ENCODE peak calls at places on chromosomes 4 and X, in eight cellular contexts. F, Z, B, J, R, S, I and Y are unnamed samples.

GRCh38 chrX:10395179-10395578 is 225.2 kb downstream of the MID1 start:
- DNase-seq in R (no peak), S (no peak), J (no peak), Z (no peak), I (no peak), F (no peak), B (no peak), Y (no peak)

GRCh38 chr4:94463771-94464170 is 12.0 kb downstream of the PDLIM5 start:
- DNase-seq in F (no peak), R (no peak), I (no peak), J (no peak), S (no peak), B (no peak), Z (no peak), Y (no peak)

GRCh38 chrX:124033821-124034220 is 72.3 kb downstream of the STAG2 start:
- DNase-seq in I (no peak), Z (no peak), S (no peak), F (no peak), J (no peak), B (no peak), R (no peak), Y (no peak)

GRCh38 chr4:22372958-22373357 is 142.9 kb downstream of the ADGRA3 start:
- DNase-seq in S (no peak), F (no peak), Z (no peak), I (no peak), B (no peak), R (no peak), J (no peak), Y (no peak)

GRCh38 chrX:7706032-7706431 is 136.9 kb upstream of the VCX start:
- DNase-seq in S (no peak), I (no peak), Z (no peak), F (no peak), B (no peak), R (no peak), J (no peak), Y (no peak)

GRCh38 chr4:3873446-3874415 is 107.5 kb downstream of the ADRA2C start:
- DNase-seq in J (no peak), R (no peak), F (no peak), S (no peak), I (no peak), Z (peak; percentile 63), B (no peak), Y (no peak)

GRCh38 chr4:186570193-186570996 is 15.0 kb upstream of the MTNR1A start:
- DNase-seq in I (no peak), F (no peak), S (no peak), R (peak; percentile 75), B (no peak), J (peak; percentile 50), Z (no peak), Y (no peak)

GRCh38 chr4:103786014-103786413 is 66.2 kb upstream of the TACR3 start:
- DNase-seq in S (peak; percentile 36), Z (no peak), I (no peak), R (no peak), F (no peak), J (no peak), B (no peak), Y (no peak)

GRCh38 chrX:43958529-43958928 is 14.7 kb downstream of the NDP start:
- DNase-seq in R (peak; percentile 45), S (peak; percentile 44), J (no peak), Z (no peak), F (no peak), B (peak; percentile 57), I (no peak), Y (peak; percentile 24)

GRCh38 chrX:45758738-45759397 is 558.2 kb upstream of the DIPK2B start:
- DNase-seq in S (no peak), Z (no peak), F (no peak), B (no peak), J (no peak), I (no peak), R (no peak), Y (peak; percentile 50)

GRCh38 chr4:21948347-21949072 is at the start of gene KCNIP4:
- DNase-seq in B (peak; percentile 18), R (no peak), J (no peak), S (no peak), F (no peak), I (no peak), Z (no peak), Y (no peak)

GRCh38 chrX:11557120-11557519 is 108.6 kb downstream of the ARHGAP6 start:
- DNase-seq in I (no peak), F (no peak), B (no peak), Z (no peak), S (no peak), J (no peak), R (peak; percentile 12), Y (no peak)

GRCh38 chrX:3711331-3711917 is 2.0 kb downstream of the PRKX start:
- DNase-seq in I (no peak), F (peak; percentile 45), B (no peak), S (no peak), J (no peak), R (no peak), Z (peak; percentile 68), Y (peak; percentile 15)

GRCh38 chr4:165201806-165202205 is 5.6 kb upstream of the KLHL2 start:
- DNase-seq in B (no peak), Z (no peak), J (no peak), F (no peak), S (no peak), R (no peak), I (no peak), Y (no peak)

GRCh38 chr4:98747659-98748091 is 89.3 kb upstream of the TSPAN5 start:
- DNase-seq in F (no peak), Z (no peak), B (no peak), R (no peak), J (no peak), I (no peak), S (peak; percentile 71), Y (no peak)

GRCh38 chr4:19615086-19615689 is 636.5 kb upstream of the SLIT2 start:
- DNase-seq in J (no peak), R (no peak), F (no peak), S (no peak), B (no peak), Z (no peak), I (no peak), Y (peak; percentile 38)

GRCh38 chr4:112038861-112039260 is 106.4 kb upstream of the FAM241A start:
- DNase-seq in I (no peak), J (no peak), S (no peak), F (no peak), B (no peak), R (no peak), Z (no peak), Y (no peak)

GRCh38 chr4:89134775-89135319 is 23.5 kb downstream of the TIGD2 start:
- DNase-seq in J (no peak), I (no peak), S (no peak), B (peak; percentile 30), R (peak; percentile 44), F (no peak), Z (no peak), Y (no peak)

GRCh38 chr4:95465010-95465409 is 83.8 kb downstream of the UNC5C start:
- DNase-seq in S (peak; percentile 41), F (no peak), J (no peak), I (no peak), B (no peak), R (no peak), Z (no peak), Y (no peak)

GRCh38 chr4:3338976-3339531 is 46.2 kb downstream of the RGS12 start:
- DNase-seq in B (no peak), Z (no peak), J (no peak), R (no peak), F (no peak), S (no peak), I (no peak), Y (no peak)

GRCh38 chr4:78691333-78691732 is 84.8 kb upstream of the BMP2K start:
- DNase-seq in Z (no peak), S (no peak), J (no peak), I (no peak), R (no peak), F (no peak), B (no peak), Y (no peak)
- H3K27me3 ChIP-seq in Z (no peaks in the 10 kb centered on the region), S (no peaks in the 10 kb centered on the region), J (no peaks in the 10 kb centered on the region), I (no peaks in the 10 kb centered on the region), R (no peaks in the 10 kb centered on the region), F (no peaks in the 10 kb centered on the region), B (no peaks in the 10 kb centered on the region), Y (no peaks in the 10 kb centered on the region)

DNA sequence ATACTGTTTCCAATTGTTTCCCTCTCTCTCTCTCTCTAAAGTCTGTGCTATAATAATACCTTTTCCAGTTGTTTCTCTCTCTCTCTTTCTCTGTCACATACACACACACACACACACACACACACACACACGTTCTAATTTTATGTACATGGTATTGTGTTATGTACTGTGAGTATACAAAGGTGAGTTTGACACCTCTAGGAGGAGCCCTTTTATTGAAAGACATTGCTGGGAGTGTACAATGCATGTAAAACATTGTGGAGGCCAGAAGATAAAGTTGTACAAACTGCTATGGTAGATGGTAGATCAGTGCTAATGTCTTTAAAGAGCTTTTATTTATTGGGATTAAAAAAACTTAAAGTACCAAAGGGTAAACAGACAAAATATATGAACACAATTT is 53.6 kb downstream of the BLTP1 start:
- DNase-seq in S (no peak), F (no peak), B (no peak), R (no peak), I (no peak), Z (no peak), J (no peak), Y (no peak)
- TF ChIP-seq CTCF in S (peak; percentile 20), F (no peak), B (no peak), R (no peak), I (no peak), Z (no peak), J (no peak), Y (peak; percentile 18)

DNA sequence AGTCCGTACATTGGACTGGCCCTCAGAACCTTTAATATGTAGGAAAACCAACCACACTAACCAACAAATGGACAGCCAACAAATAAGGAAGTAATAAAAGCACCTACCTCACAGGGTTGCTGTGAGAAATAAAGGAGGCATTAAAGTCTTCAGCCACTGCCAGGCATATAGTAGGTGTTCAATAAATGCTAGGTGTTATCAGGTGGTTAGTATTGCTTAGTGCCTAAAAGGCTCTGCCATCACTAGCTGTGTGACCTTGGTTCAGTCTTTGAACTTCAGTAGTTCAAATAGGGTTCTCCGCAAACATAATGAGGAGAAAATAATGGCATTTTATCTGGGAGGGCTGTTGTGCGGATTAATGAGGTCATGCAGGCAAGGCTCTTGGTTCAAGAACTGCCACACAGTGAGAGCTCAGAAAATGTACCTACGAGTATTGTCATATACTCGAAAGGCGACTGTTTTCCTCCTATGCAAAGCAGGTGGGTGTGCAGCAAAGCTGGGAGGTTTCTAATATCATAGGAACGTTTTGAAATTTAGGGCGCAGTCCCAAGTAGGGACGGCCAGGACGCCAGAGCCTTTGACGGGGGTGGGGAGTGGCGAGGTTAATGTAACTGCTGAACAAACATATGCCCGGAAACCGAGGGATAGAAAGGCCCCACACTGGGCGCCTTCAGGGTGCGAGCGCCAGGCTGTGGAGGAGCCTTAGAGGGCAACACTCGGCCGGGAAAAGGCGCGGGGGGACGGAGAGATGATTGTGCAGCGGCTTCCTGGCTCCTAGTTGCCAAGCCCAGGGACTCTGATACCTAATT is 7.0 kb upstream of the GSX2 start:
- DNase-seq in F (no peak), S (no peak), J (no peak), Z (no peak), R (no peak), I (no peak), B (no peak), Y (no peak)
- H3K27me3 ChIP-seq in F (peaks cover 33% of the 10 kb centered on the region), S (no peaks in the 10 kb centered on the region), J (peaks cover 64% of the 10 kb centered on the region), Z (no peaks in the 10 kb centered on the region), R (peaks cover 57% of the 10 kb centered on the region), I (peaks cover 76% of the 10 kb centered on the region), B (peaks cover 49% of the 10 kb centered on the region), Y (peaks cover 7% of the 10 kb centered on the region)

GRCh38 chr4:62709618-62710252 is 1509.6 kb downstream of the ADGRL3 start:
- DNase-seq in S (no peak), F (no peak), J (no peak), R (no peak), B (no peak), Z (no peak), I (no peak), Y (no peak)
- TF ChIP-seq CTCF in S (peak; percentile 62), F (peak; percentile 58), J (no peak), R (peak; percentile 58), B (no peak), Z (peak; percentile 53), I (peak; percentile 53), Y (peak; percentile 63)